ENCODE peak calls at places on chromosomes 3 and 15, in seven cellular contexts. One of them, this sample, is unnamed.
A peak's percentile ranks its signal among the peaks of the same experiment; 100 is the strongest.

GRCh38 chr15:59099162-59099685 is 5.7 kb upstream of the CCNB2 start:
- DNase-seq in CD4-positive, alpha-beta T cell: no peak
- DNase-seq in PC-3: no peak
- DNase-seq in cardiac fibroblast: no peak
- DNase-seq in mucosa of descending colon: no peak
- DNase-seq in RWPE1: no peak
- DNase-seq in HFF-Myc: no peak
- DNase-seq in this sample: no peak

GRCh38 chr15:35308802-35309201 is 223.7 kb upstream of the NANOGP8 start:
- DNase-seq in CD4-positive, alpha-beta T cell: no peak
- DNase-seq in PC-3: peak; percentile 65
- DNase-seq in cardiac fibroblast: peak; percentile 93
- DNase-seq in mucosa of descending colon: peak; percentile 51
- DNase-seq in RWPE1: no peak
- DNase-seq in HFF-Myc: peak; percentile 81
- DNase-seq in this sample: no peak

GRCh38 chr3:142363936-142364467 is 83.8 kb downstream of the XRN1 start:
- DNase-seq in CD4-positive, alpha-beta T cell: no peak
- DNase-seq in PC-3: no peak
- DNase-seq in cardiac fibroblast: no peak
- DNase-seq in mucosa of descending colon: no peak
- DNase-seq in RWPE1: no peak
- DNase-seq in HFF-Myc: no peak
- DNase-seq in this sample: no peak

GRCh38 chr3:78134496-78134895 is 1094.6 kb downstream of the ROBO2 start:
- DNase-seq in CD4-positive, alpha-beta T cell: no peak
- DNase-seq in PC-3: no peak
- DNase-seq in cardiac fibroblast: no peak
- DNase-seq in mucosa of descending colon: no peak
- DNase-seq in RWPE1: no peak
- DNase-seq in HFF-Myc: no peak
- DNase-seq in this sample: no peak

GRCh38 chr15:28918141-28918983 is 32.6 kb downstream of the APBA2 start:
- DNase-seq in CD4-positive, alpha-beta T cell: no peak
- DNase-seq in PC-3: no peak
- DNase-seq in cardiac fibroblast: peak; percentile 10
- DNase-seq in mucosa of descending colon: no peak
- DNase-seq in RWPE1: peak; percentile 16
- DNase-seq in HFF-Myc: no peak
- DNase-seq in this sample: peak; percentile 32

GRCh38 chr3:106305127-106305526 is 436.3 kb upstream of the CBLB start:
- DNase-seq in CD4-positive, alpha-beta T cell: no peak
- DNase-seq in PC-3: no peak
- DNase-seq in cardiac fibroblast: peak; percentile 2
- DNase-seq in mucosa of descending colon: no peak
- DNase-seq in RWPE1: no peak
- DNase-seq in HFF-Myc: no peak
- DNase-seq in this sample: no peak

GRCh38 chr3:63967675-63968611 is 55.4 kb downstream of the PSMD6 start:
- DNase-seq in CD4-positive, alpha-beta T cell: peak; percentile 28
- DNase-seq in PC-3: no peak
- DNase-seq in cardiac fibroblast: peak; percentile 81
- DNase-seq in mucosa of descending colon: peak; percentile 69
- DNase-seq in RWPE1: no peak
- DNase-seq in HFF-Myc: no peak
- DNase-seq in this sample: no peak

GRCh38 chr3:21938267-21938681 is 187.3 kb upstream of the ZNF385D start:
- DNase-seq in CD4-positive, alpha-beta T cell: no peak
- DNase-seq in PC-3: no peak
- DNase-seq in cardiac fibroblast: no peak
- DNase-seq in mucosa of descending colon: no peak
- DNase-seq in RWPE1: no peak
- DNase-seq in HFF-Myc: no peak
- DNase-seq in this sample: no peak

GRCh38 chr15:66252411-66253295 is 897 bp downstream of the MEGF11 start:
- DNase-seq in CD4-positive, alpha-beta T cell: peak; percentile 16
- DNase-seq in PC-3: peak; percentile 53
- DNase-seq in cardiac fibroblast: peak; percentile 42
- DNase-seq in mucosa of descending colon: peak; percentile 70
- DNase-seq in RWPE1: peak; percentile 81
- DNase-seq in HFF-Myc: no peak
- DNase-seq in this sample: peak; percentile 53

GRCh38 chr15:51108933-51109550 is 14.3 kb upstream of the TNFAIP8L3 start:
- DNase-seq in CD4-positive, alpha-beta T cell: no peak
- DNase-seq in PC-3: peak; percentile 13
- DNase-seq in cardiac fibroblast: peak; percentile 73
- DNase-seq in mucosa of descending colon: no peak
- DNase-seq in RWPE1: no peak
- DNase-seq in HFF-Myc: no peak
- DNase-seq in this sample: no peak

GRCh38 chr3:123952844-123953520 is 8.0 kb downstream of the CCDC14 start:
- DNase-seq in CD4-positive, alpha-beta T cell: no peak
- DNase-seq in PC-3: no peak
- DNase-seq in cardiac fibroblast: no peak
- DNase-seq in mucosa of descending colon: no peak
- DNase-seq in RWPE1: no peak
- DNase-seq in HFF-Myc: no peak
- DNase-seq in this sample: no peak

GRCh38 chr3:150414273-150414672 is 6.2 kb downstream of the TSC22D2 start:
- DNase-seq in CD4-positive, alpha-beta T cell: no peak
- DNase-seq in PC-3: peak; percentile 67
- DNase-seq in cardiac fibroblast: peak; percentile 51
- DNase-seq in mucosa of descending colon: peak; percentile 23
- DNase-seq in RWPE1: no peak
- DNase-seq in HFF-Myc: no peak
- DNase-seq in this sample: no peak

GRCh38 chr15:32935139-32935538 is 217.3 kb downstream of the GREM1 start:
- DNase-seq in CD4-positive, alpha-beta T cell: no peak
- DNase-seq in PC-3: no peak
- DNase-seq in cardiac fibroblast: no peak
- DNase-seq in mucosa of descending colon: no peak
- DNase-seq in RWPE1: no peak
- DNase-seq in HFF-Myc: no peak
- DNase-seq in this sample: no peak

GRCh38 chr3:101182734-101183133 is 137.6 kb downstream of the IMPG2 start:
- DNase-seq in CD4-positive, alpha-beta T cell: no peak
- DNase-seq in PC-3: peak; percentile 40
- DNase-seq in cardiac fibroblast: peak; percentile 71
- DNase-seq in mucosa of descending colon: no peak
- DNase-seq in RWPE1: no peak
- DNase-seq in HFF-Myc: no peak
- DNase-seq in this sample: no peak

GRCh38 chr3:43503067-43503728 is 118.6 kb downstream of the ANO10 start:
- DNase-seq in CD4-positive, alpha-beta T cell: no peak
- DNase-seq in PC-3: peak; percentile 77
- DNase-seq in cardiac fibroblast: peak; percentile 64
- DNase-seq in mucosa of descending colon: no peak
- DNase-seq in RWPE1: peak; percentile 17
- DNase-seq in HFF-Myc: no peak
- DNase-seq in this sample: no peak

GRCh38 chr15:81349271-81349670 is 24.7 kb downstream of the TMC3 start:
- DNase-seq in CD4-positive, alpha-beta T cell: no peak
- DNase-seq in PC-3: no peak
- DNase-seq in cardiac fibroblast: no peak
- DNase-seq in mucosa of descending colon: no peak
- DNase-seq in RWPE1: no peak
- DNase-seq in HFF-Myc: no peak
- DNase-seq in this sample: no peak

GRCh38 chr15:60646595-60646994 is 167.7 kb upstream of the ICE2 start:
- DNase-seq in CD4-positive, alpha-beta T cell: no peak
- DNase-seq in PC-3: no peak
- DNase-seq in cardiac fibroblast: no peak
- DNase-seq in mucosa of descending colon: no peak
- DNase-seq in RWPE1: no peak
- DNase-seq in HFF-Myc: no peak
- DNase-seq in this sample: no peak

GRCh38 chr15:52790166-52790708 is at the start of gene ONECUT1:
- DNase-seq in CD4-positive, alpha-beta T cell: peak; percentile 25
- DNase-seq in PC-3: peak; percentile 41
- DNase-seq in cardiac fibroblast: peak; percentile 46
- DNase-seq in mucosa of descending colon: peak; percentile 50
- DNase-seq in RWPE1: peak; percentile 79
- DNase-seq in HFF-Myc: no peak
- DNase-seq in this sample: peak; percentile 83

GRCh38 chr15:77627581-77627980 is 5.1 kb downstream of the LINGO1 start:
- DNase-seq in CD4-positive, alpha-beta T cell: no peak
- DNase-seq in PC-3: no peak
- DNase-seq in cardiac fibroblast: no peak
- DNase-seq in mucosa of descending colon: no peak
- DNase-seq in RWPE1: no peak
- DNase-seq in HFF-Myc: no peak
- DNase-seq in this sample: no peak

GRCh38 chr3:169701457-169701856 is 37.9 kb upstream of the MECOM start:
- DNase-seq in CD4-positive, alpha-beta T cell: no peak
- DNase-seq in PC-3: no peak
- DNase-seq in cardiac fibroblast: peak; percentile 74
- DNase-seq in mucosa of descending colon: no peak
- DNase-seq in RWPE1: no peak
- DNase-seq in HFF-Myc: no peak
- DNase-seq in this sample: no peak

GRCh38 chr3:154168998-154169880 is 48.0 kb downstream of the ARHGEF26 start:
- DNase-seq in CD4-positive, alpha-beta T cell: no peak
- DNase-seq in PC-3: no peak
- DNase-seq in cardiac fibroblast: no peak
- DNase-seq in mucosa of descending colon: no peak
- DNase-seq in RWPE1: no peak
- DNase-seq in HFF-Myc: no peak
- DNase-seq in this sample: no peak

GRCh38 chr3:13419356-13420050 is 619 bp downstream of the NUP210 start:
- DNase-seq in CD4-positive, alpha-beta T cell: peak; percentile 27
- DNase-seq in PC-3: peak; percentile 37
- DNase-seq in cardiac fibroblast: no peak
- DNase-seq in mucosa of descending colon: peak; percentile 48
- DNase-seq in RWPE1: no peak
- DNase-seq in HFF-Myc: no peak
- DNase-seq in this sample: peak; percentile 33

GRCh38 chr3:128432898-128433629 is 33.6 kb downstream of the DNAJB8 start:
- DNase-seq in CD4-positive, alpha-beta T cell: no peak
- DNase-seq in PC-3: peak; percentile 9
- DNase-seq in cardiac fibroblast: no peak
- DNase-seq in mucosa of descending colon: no peak
- DNase-seq in RWPE1: no peak
- DNase-seq in HFF-Myc: no peak
- DNase-seq in this sample: peak; percentile 49

GRCh38 chr3:113287818-113288648 is 76.7 kb downstream of the BOC start:
- DNase-seq in CD4-positive, alpha-beta T cell: peak; percentile 40
- DNase-seq in PC-3: peak; percentile 85
- DNase-seq in cardiac fibroblast: peak; percentile 80
- DNase-seq in mucosa of descending colon: peak; percentile 87
- DNase-seq in RWPE1: peak; percentile 49
- DNase-seq in HFF-Myc: peak; percentile 58
- DNase-seq in this sample: peak; percentile 43

GRCh38 chr3:16423298-16423697 is 90.2 kb downstream of the RFTN1 start:
- DNase-seq in CD4-positive, alpha-beta T cell: no peak
- DNase-seq in PC-3: no peak
- DNase-seq in cardiac fibroblast: no peak
- DNase-seq in mucosa of descending colon: no peak
- DNase-seq in RWPE1: peak; percentile 3
- DNase-seq in HFF-Myc: no peak
- DNase-seq in this sample: no peak

GRCh38 chr3:53255775-53256703 is at the start of gene TKT:
- DNase-seq in CD4-positive, alpha-beta T cell: peak; percentile 62
- DNase-seq in PC-3: peak; percentile 84
- DNase-seq in cardiac fibroblast: peak; percentile 91
- DNase-seq in mucosa of descending colon: peak; percentile 93
- DNase-seq in RWPE1: peak; percentile 94
- DNase-seq in HFF-Myc: no peak
- DNase-seq in this sample: peak; percentile 68

GRCh38 chr3:43152649-43153048 is 46.8 kb upstream of the POMGNT2 start:
- DNase-seq in CD4-positive, alpha-beta T cell: no peak
- DNase-seq in PC-3: no peak
- DNase-seq in cardiac fibroblast: peak; percentile 56
- DNase-seq in mucosa of descending colon: no peak
- DNase-seq in RWPE1: no peak
- DNase-seq in HFF-Myc: no peak
- DNase-seq in this sample: no peak

GRCh38 chr15:80234883-80235282 is 17.1 kb downstream of the CTXND1 start:
- DNase-seq in CD4-positive, alpha-beta T cell: peak; percentile 2
- DNase-seq in PC-3: peak; percentile 48
- DNase-seq in cardiac fibroblast: peak; percentile 50
- DNase-seq in mucosa of descending colon: peak; percentile 55
- DNase-seq in RWPE1: no peak
- DNase-seq in HFF-Myc: peak; percentile 6
- DNase-seq in this sample: no peak
- TF ChIP-seq CTCF in CD4-positive, alpha-beta T cell: peak; percentile 17
- TF ChIP-seq CTCF in PC-3: peak; percentile 65
- TF ChIP-seq CTCF in cardiac fibroblast: peak; percentile 70
- TF ChIP-seq CTCF in mucosa of descending colon: peak; percentile 16
- TF ChIP-seq CTCF in RWPE1: peak; percentile 37
- TF ChIP-seq CTCF in HFF-Myc: peak; percentile 68
- TF ChIP-seq CTCF in this sample: peak; percentile 47

GRCh38 chr3:36871379-36872126 is 73.3 kb downstream of the TRANK1 start:
- DNase-seq in CD4-positive, alpha-beta T cell: no peak
- DNase-seq in PC-3: no peak
- DNase-seq in cardiac fibroblast: no peak
- DNase-seq in mucosa of descending colon: no peak
- DNase-seq in RWPE1: no peak
- DNase-seq in HFF-Myc: no peak
- DNase-seq in this sample: no peak
- TF ChIP-seq CTCF in CD4-positive, alpha-beta T cell: no peak
- TF ChIP-seq CTCF in PC-3: peak; percentile 27
- TF ChIP-seq CTCF in cardiac fibroblast: no peak
- TF ChIP-seq CTCF in mucosa of descending colon: no peak
- TF ChIP-seq CTCF in RWPE1: no peak
- TF ChIP-seq CTCF in HFF-Myc: no peak
- TF ChIP-seq CTCF in this sample: no peak

GRCh38 chr3:194287392-194287791 is 63.7 kb downstream of the CPN2 start:
- DNase-seq in CD4-positive, alpha-beta T cell: no peak
- DNase-seq in PC-3: no peak
- DNase-seq in cardiac fibroblast: no peak
- DNase-seq in mucosa of descending colon: no peak
- DNase-seq in RWPE1: no peak
- DNase-seq in HFF-Myc: no peak
- DNase-seq in this sample: no peak
- TF ChIP-seq CTCF in CD4-positive, alpha-beta T cell: no peak
- TF ChIP-seq CTCF in PC-3: peak; percentile 24
- TF ChIP-seq CTCF in cardiac fibroblast: no peak
- TF ChIP-seq CTCF in mucosa of descending colon: no peak
- TF ChIP-seq CTCF in RWPE1: no peak
- TF ChIP-seq CTCF in HFF-Myc: no peak
- TF ChIP-seq CTCF in this sample: peak; percentile 9

DNA sequence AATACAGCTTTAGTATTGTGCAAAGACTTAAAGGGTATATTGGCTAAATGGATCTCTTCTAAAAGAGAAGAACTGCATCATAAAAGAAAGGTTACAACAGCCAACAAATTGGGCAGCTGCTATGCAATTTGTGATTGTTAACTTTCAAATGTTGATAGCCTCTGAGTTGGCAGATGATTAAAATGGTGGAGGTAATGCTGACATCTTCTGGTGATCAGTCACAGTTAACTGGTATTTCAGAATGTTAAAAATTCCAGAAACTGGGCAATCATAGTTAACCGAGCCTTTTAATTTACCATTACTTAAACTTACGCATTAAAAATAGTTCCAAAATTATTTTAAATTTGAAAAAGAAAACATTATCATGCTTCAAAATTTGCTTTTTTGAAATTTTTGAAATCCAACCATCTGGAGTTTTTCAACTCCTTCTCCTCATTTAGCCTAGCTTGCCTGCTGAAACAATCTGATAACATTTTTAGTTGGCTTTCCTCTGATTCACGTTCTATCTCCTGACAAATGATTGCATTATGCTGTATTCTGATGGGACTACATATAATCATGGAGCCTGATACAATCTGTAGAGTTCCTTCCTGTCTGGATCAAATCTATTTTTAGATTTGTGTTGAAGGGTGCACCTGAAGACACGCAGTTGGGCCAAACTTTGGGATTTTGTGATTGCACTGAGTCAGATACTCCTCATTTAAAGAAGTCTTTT is 144.0 kb upstream of the PDZRN3 start:
- DNase-seq in CD4-positive, alpha-beta T cell: no peak
- DNase-seq in PC-3: no peak
- DNase-seq in cardiac fibroblast: no peak
- DNase-seq in mucosa of descending colon: no peak
- DNase-seq in RWPE1: no peak
- DNase-seq in HFF-Myc: no peak
- DNase-seq in this sample: no peak
- TF ChIP-seq CTCF in CD4-positive, alpha-beta T cell: no peak
- TF ChIP-seq CTCF in PC-3: no peak
- TF ChIP-seq CTCF in cardiac fibroblast: no peak
- TF ChIP-seq CTCF in mucosa of descending colon: no peak
- TF ChIP-seq CTCF in RWPE1: no peak
- TF ChIP-seq CTCF in HFF-Myc: no peak
- TF ChIP-seq CTCF in this sample: no peak